ENCODE peak calls at places on chromosomes 4 and X, in four cellular contexts. M, O, Z and D are unnamed samples.

GRCh38 chr4:172995704-172996103 is 172.9 kb upstream of the GALNT7 start:
- DNase-seq in M (no peak), Z (no peak), O (no peak), D (no peak)

GRCh38 chrX:123924181-123924580 is 37.3 kb upstream of the STAG2 start:
- DNase-seq in Z (no peak), M (no peak), O (no peak), D (no peak)

GRCh38 chrX:9278475-9279270 is 186.2 kb upstream of the TBL1X start:
- DNase-seq in Z (no peak), O (no peak), M (no peak), D (no peak)

GRCh38 chrX:110989447-110989846 is 106.5 kb upstream of the PAK3 start:
- DNase-seq in Z (no peak), M (no peak), O (no peak), D (no peak)

GRCh38 chrX:154019633-154020499 is at the start of gene IRAK1:
- DNase-seq in M (no peak), Z (peak; percentile 86), O (no peak), D (no peak)

GRCh38 chr4:2722033-2722432 is 34.1 kb downstream of the TNIP2 start:
- DNase-seq in M (no peak), O (no peak), Z (no peak), D (no peak)

GRCh38 chrX:110588853-110589252 is 206.8 kb downstream of the CHRDL1 start:
- DNase-seq in M (no peak), O (no peak), Z (no peak), D (no peak)

GRCh38 chrX:49070988-49071387 is 2.8 kb downstream of the PRAF2 start:
- DNase-seq in M (no peak), O (no peak), Z (no peak), D (no peak)

GRCh38 chr4:87236851-87237250 is 16.4 kb upstream of the KLHL8 start:
- DNase-seq in M (peak; percentile 11), Z (no peak), O (no peak), D (no peak)

GRCh38 chr4:154722262-154722661 is 21.5 kb upstream of the LRAT start:
- DNase-seq in O (no peak), Z (no peak), M (no peak), D (no peak)

GRCh38 chrX:151725338-151725614 is 9.3 kb upstream of the CNGA2 start:
- DNase-seq in M (no peak), O (no peak), Z (no peak), D (no peak)

GRCh38 chr4:184097240-184097619 is 120.4 kb downstream of the ENPP6 start:
- DNase-seq in O (no peak), Z (peak; percentile 29), M (no peak), D (no peak)

GRCh38 chr4:137267024-137267423 is 265.3 kb downstream of the PCDH18 start:
- DNase-seq in O (no peak), M (no peak), Z (no peak), D (no peak)

GRCh38 chrX:33041141-33041540 is 170.2 kb downstream of the DMD start:
- DNase-seq in O (no peak), M (no peak), Z (no peak), D (no peak)

GRCh38 chr4:177119021-177119461 is 190.6 kb upstream of the NEIL3 start:
- DNase-seq in O (no peak), Z (no peak), M (no peak), D (no peak)

GRCh38 chr4:8348071-8348470 is 78.5 kb downstream of the HTRA3 start:
- DNase-seq in Z (no peak), M (no peak), O (no peak), D (no peak)

GRCh38 chrX:149504226-149504914 is 736 bp downstream of the IDS start:
- DNase-seq in M (no peak), O (no peak), Z (peak; percentile 37), D (no peak)

GRCh38 chrX:45952030-45952429 is 593.2 kb downstream of the ZNF674 start:
- DNase-seq in O (no peak), M (no peak), Z (no peak), D (no peak)

GRCh38 chr4:169094656-169095231 is 84.7 kb upstream of the CBR4 start:
- DNase-seq in Z (no peak), O (no peak), M (no peak), D (no peak)

GRCh38 chr4:172009461-172009860 is 196.3 kb downstream of the GALNTL6 start:
- DNase-seq in M (no peak), O (no peak), Z (no peak), D (no peak)

GRCh38 chr4:24810016-24810415 is 14.6 kb downstream of the SOD3 start:
- DNase-seq in O (no peak), M (no peak), Z (no peak), D (no peak)

GRCh38 chr4:26171953-26172352 is 148.9 kb upstream of the RBPJ start:
- DNase-seq in M (no peak), O (no peak), Z (no peak), D (no peak)

GRCh38 chr4:181562399-181562798 is 680.8 kb upstream of the TENM3 start:
- DNase-seq in M (no peak), O (no peak), Z (no peak), D (no peak)

GRCh38 chr4:48698029-48698901 is 81.8 kb downstream of the FRYL start:
- DNase-seq in M (peak; percentile 75), Z (peak; percentile 45), O (peak; percentile 44), D (peak; percentile 75)

GRCh38 chr4:15868816-15869413 is 69.6 kb downstream of the FGFBP1 start:
- DNase-seq in O (no peak), M (no peak), Z (no peak), D (no peak)

GRCh38 chr4:147975902-147976301 is 244.0 kb downstream of the ARHGAP10 start:
- DNase-seq in M (no peak), Z (no peak), O (no peak), D (no peak)

GRCh38 chrX:1537031-1537715 is at the start of gene P2RY8:
- DNase-seq in Z (no peak), M (peak; percentile 84), O (no peak), D (no peak)

GRCh38 chr4:6271206-6271605 is 1.6 kb downstream of the WFS1 start:
- DNase-seq in M (no peak), Z (no peak), O (no peak), D (no peak)
- H3K4me3 ChIP-seq in M (peak overlapping the region; percentile 92), Z (no peak overlapping the region), O (no peak overlapping the region), D (peak overlapping the region; percentile 61)

GRCh38 chr4:90226734-90227133 is 99.5 kb downstream of the CCSER1 start:
- DNase-seq in M (no peak), O (no peak), Z (no peak), D (no peak)
- TF ChIP-seq POLR2AphosphoS5 in M (no peak), O (no peak), Z (no peak), D (no peak)

GRCh38 chr4:55635760-55636621 is at the start of gene NMU:
- DNase-seq in M (peak; percentile 13), O (peak; percentile 67), Z (peak; percentile 76), D (no peak)
- TF ChIP-seq TCF7L2 in M (no peak), O (peak; percentile 67), Z (no peak), D (no peak)

GRCh38 chr4:124152130-124152529 is 560.4 kb downstream of the ANKRD50 start:
- DNase-seq in M (no peak), Z (no peak), O (no peak), D (no peak)
- H3K4me3 ChIP-seq in M (no peak overlapping the region), Z (no peak overlapping the region), O (no peak overlapping the region), D (no peak overlapping the region)

GRCh38 chr4:98625920-98626319 is 32.5 kb downstream of the TSPAN5 start:
- DNase-seq in Z (no peak), O (peak; percentile 38), M (no peak), D (no peak)

GRCh38 chr4:98625399-98625798 is 33.0 kb downstream of the TSPAN5 start:
- DNase-seq in Z (no peak), O (no peak), M (no peak), D (no peak)

GRCh38 chr4:98627883-98628282 is 30.5 kb downstream of the TSPAN5 start:
- DNase-seq in Z (no peak), M (no peak), O (peak; percentile 31), D (no peak)

GRCh38 chr4:98627477-98627876 is 30.9 kb downstream of the TSPAN5 start:
- DNase-seq in Z (no peak), M (no peak), O (no peak), D (no peak)

GRCh38 chr4:98626350-98626749 is 32.1 kb downstream of the TSPAN5 start:
- DNase-seq in M (no peak), Z (no peak), O (peak; percentile 92), D (peak; percentile 88)
- TF ChIP-seq POLR2AphosphoS5 in M (no peak), Z (no peak), O (peak; percentile 70), D (no peak)

DNA sequence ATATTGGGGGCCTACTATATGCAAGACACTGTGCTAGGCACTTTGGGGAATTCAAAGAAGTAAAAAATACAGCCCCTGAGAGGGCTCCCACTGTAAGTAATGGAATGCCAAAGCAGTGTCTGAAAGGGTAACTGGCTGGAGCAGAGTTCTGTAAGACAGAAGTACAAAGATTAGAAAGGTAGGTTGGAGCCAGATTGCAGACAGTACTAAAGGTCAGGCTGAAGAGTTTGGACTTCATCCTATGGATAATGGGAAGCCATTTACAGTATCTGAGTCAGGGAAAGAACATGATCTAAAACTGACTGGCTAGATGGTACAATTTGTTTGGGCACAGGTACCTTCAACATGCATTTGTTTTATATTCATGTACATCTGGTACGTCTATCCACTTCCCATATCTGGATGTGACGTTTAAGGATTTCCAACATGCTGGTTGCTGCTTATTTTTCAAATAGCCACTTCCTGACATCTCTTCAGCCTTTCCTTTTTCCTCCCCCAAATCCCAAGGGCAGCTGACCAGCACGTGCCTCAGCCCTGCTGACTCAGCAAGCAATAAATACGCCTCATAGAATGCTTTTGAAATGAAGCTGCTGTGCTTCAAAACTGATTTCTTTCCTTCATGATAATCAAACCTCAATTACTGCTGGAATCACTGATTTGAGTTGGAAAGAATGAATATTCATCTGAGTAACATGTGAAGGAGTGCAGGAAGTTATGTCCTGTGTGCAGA is 9.5 kb downstream of the ENOX2 start:
- DNase-seq in M (no peak), O (no peak), Z (no peak), D (no peak)
- TF ChIP-seq TCF7L2 in M (no peak), O (no peak), Z (no peak), D (no peak)

DNA sequence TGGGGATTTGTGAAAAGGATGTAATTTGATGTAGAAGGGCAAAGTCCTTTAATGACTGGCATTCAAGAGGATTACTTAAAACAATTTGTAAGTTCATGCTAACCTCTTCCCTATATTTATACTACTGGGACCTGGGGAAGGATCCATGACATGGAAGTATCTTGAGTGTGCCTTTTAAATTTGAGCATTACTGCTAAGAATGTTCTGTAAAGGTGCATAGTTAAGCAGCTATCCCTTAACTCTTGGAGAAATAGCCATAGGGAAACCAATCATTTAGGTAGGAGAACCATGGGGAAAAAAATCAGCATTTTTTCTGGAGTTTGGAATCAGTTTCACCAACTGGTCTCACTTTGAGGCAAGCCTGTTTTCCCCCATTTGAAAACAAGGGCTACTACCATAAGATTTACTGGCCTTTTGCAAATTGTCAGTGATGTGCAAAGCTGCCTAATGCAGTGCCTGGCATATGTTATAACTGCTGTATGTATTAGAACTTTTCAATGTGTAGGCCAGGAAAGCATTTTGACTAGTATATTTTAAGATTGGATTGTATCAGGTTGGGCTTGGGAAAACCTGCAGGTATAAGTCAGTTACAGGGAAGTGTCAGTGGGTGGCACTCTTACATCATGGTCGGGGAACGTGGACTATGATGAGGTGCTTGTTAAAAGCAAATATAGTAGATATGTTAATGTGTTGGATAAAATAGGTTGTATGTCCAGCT is 72.1 kb downstream of the PRSS12 start:
- DNase-seq in O (peak; percentile 67), Z (peak; percentile 22), M (peak; percentile 74), D (peak; percentile 41)
- H3K4me3 ChIP-seq in O (no peak overlapping the region), Z (peak overlapping the region; percentile 84), M (peak overlapping the region; percentile 87), D (no peak overlapping the region)